ENCODE peak calls at places on chromosomes 12 and 14, in eight cellular contexts. K is dorsolateral prefrontal cortex; Y is ACHN; Q is GM13977; U is astrocyte of the cerebellum; G is activated T-helper 1 cell treated with anti-CD3 and anti-CD28 coated beads, Interleukin-12 subunit alpha, Interleukin-12 subunit beta, Interleukin-2, Interleukin-4 antibody, amounts not matched to agents 30 ng/mL and 10 ng/mL and 1 ng/mL, durations not matched to agents 14 hours and 24 hours and 36 hours; W is fibroblast of lung; X is tibial nerve. P is an unnamed sample.

GRCh38 chr12:102950107-102950949 is 7.1 kb upstream of the ASCL1 start:
- DNase-seq in U (no peak), W (no peak), K (no peak), Q (no peak), X (no peak), Y (no peak), G (no peak), P (no peak)

GRCh38 chr14:90698379-90698869 is 117.8 kb downstream of the TTC7B start:
- DNase-seq in K (peak), X (peak), U (peak), W (peak), Q (no peak), G (no peak), Y (peak), P (peak)

GRCh38 chr12:15863258-15863835 is 18.8 kb upstream of the STRAP start:
- DNase-seq in X (no peak), Y (no peak), K (no peak), G (no peak), U (no peak), Q (no peak), W (no peak), P (no peak)

GRCh38 chr14:30257946-30258661 is 300.9 kb upstream of the G2E3 start:
- DNase-seq in U (no peak), Q (no peak), G (no peak), K (no peak), Y (no peak), X (no peak), W (no peak), P (no peak)

GRCh38 chr14:91845652-91846051 is 21.7 kb downstream of the TC2N start:
- DNase-seq in Q (no peak), U (no peak), X (no peak), G (no peak), Y (no peak), K (no peak), W (no peak), P (no peak)

GRCh38 chr14:65255029-65255545 is 152.8 kb upstream of the MAX start:
- DNase-seq in Q (no peak), U (no peak), G (no peak), K (no peak), Y (peak), X (no peak), W (peak), P (peak)

GRCh38 chr14:68291820-68292219 is 472.2 kb downstream of the RAD51B start:
- DNase-seq in X (no peak), K (no peak), U (no peak), G (no peak), Q (no peak), Y (no peak), W (no peak), P (no peak)

GRCh38 chr12:106154781-106155273 is 16.1 kb upstream of the NUAK1 start:
- DNase-seq in K (no peak), Q (no peak), X (no peak), Y (no peak), W (no peak), G (no peak), U (no peak), P (no peak)

GRCh38 chr14:22465201-22465835 is 123.7 kb downstream of the DAD1 start:
- DNase-seq in G (no peak), W (peak), U (no peak), K (no peak), X (no peak), Q (no peak), Y (no peak), P (no peak)

GRCh38 chr12:66916189-66916588 is 237.3 kb upstream of the GRIP1 start:
- DNase-seq in G (no peak), W (no peak), X (no peak), K (no peak), U (no peak), Q (no peak), Y (no peak), P (no peak)

GRCh38 chr12:30138483-30138882 is 354.7 kb upstream of the TMTC1 start:
- DNase-seq in W (no peak), Y (no peak), Q (no peak), X (no peak), G (no peak), U (no peak), K (no peak), P (no peak)

GRCh38 chr12:80593766-80594165 is 113.7 kb upstream of the MYF6 start:
- DNase-seq in U (peak), Q (no peak), Y (peak), G (no peak), K (no peak), X (no peak), W (peak), P (peak)

GRCh38 chr12:55724226-55724939 is 4.2 kb downstream of the RDH5 start:
- DNase-seq in X (peak), W (peak), Q (peak), K (no peak), U (no peak), G (peak), Y (peak), P (no peak)

GRCh38 chr12:117067016-117067415 is 32.2 kb downstream of the TESC start:
- DNase-seq in G (no peak), U (no peak), K (no peak), Y (no peak), W (no peak), Q (no peak), X (no peak), P (no peak)

GRCh38 chr12:131828671-131829350 is 618 bp downstream of the MMP17 start:
- DNase-seq in W (no peak), X (no peak), K (no peak), U (no peak), G (no peak), Q (peak), Y (peak), P (no peak)

GRCh38 chr12:2794261-2794735 is 472 bp upstream of the FKBP4 start:
- DNase-seq in G (peak), U (no peak), W (peak), Q (peak), X (no peak), Y (no peak), K (peak), P (no peak)

GRCh38 chr14:35385042-35385839 is 19.3 kb downstream of the NFKBIA start:
- DNase-seq in Y (peak), X (peak), Q (no peak), W (peak), G (no peak), K (peak), U (peak), P (no peak)

GRCh38 chr12:53695148-53696138 is 19.6 kb upstream of the ATP5MC2 start:
- DNase-seq in W (peak), K (no peak), U (no peak), X (no peak), Q (no peak), G (no peak), Y (peak), P (no peak)

GRCh38 chr14:32075636-32076277 is 1.3 kb upstream of the ARHGAP5 start:
- DNase-seq in Y (peak), G (no peak), U (no peak), X (no peak), W (peak), K (peak), Q (peak), P (no peak)

GRCh38 chr14:104291123-104292000 is 153.0 kb downstream of the KIF26A start:
- DNase-seq in K (no peak), W (no peak), Q (no peak), Y (no peak), X (peak), U (no peak), G (no peak), P (no peak)

GRCh38 chr12:39138268-39138667 is 232.9 kb upstream of the CPNE8 start:
- DNase-seq in K (no peak), G (no peak), X (no peak), Q (no peak), Y (no peak), U (no peak), W (no peak), P (no peak)

GRCh38 chr12:24922109-24922508 is 26.8 kb downstream of the BCAT1 start:
- DNase-seq in X (no peak), Q (no peak), W (no peak), G (no peak), Y (no peak), K (no peak), U (no peak), P (no peak)

GRCh38 chr12:47216150-47216677 is 136.5 kb upstream of the AMIGO2 start:
- DNase-seq in W (no peak), Q (no peak), K (no peak), G (peak), U (no peak), X (no peak), Y (no peak), P (no peak)

P was measured in kidney epithelial cell.